ENCODE peak calls at places on chromosomes 2 and 18, in six cellular contexts. C is lung, J is IMR-90, B is adrenal gland, V is tibial artery, P is stomach. F is an unnamed sample. For H3K27me3, the result is how much of the 10 kb centered on the place peaks cover.

GRCh38 chr2:201070966-201071304 is 536 bp downstream of the HYCC2 start:
- DNase-seq in C (no peak), J (no peak), B (no peak), V (no peak), P (no peak), F (peak)

GRCh38 chr18:2893676-2894075 is 46.9 kb downstream of the EMILIN2 start:
- DNase-seq in C (no peak), J (no peak), B (no peak), V (no peak), P (no peak), F (no peak)

GRCh38 chr2:229408356-229408755 is 137.3 kb upstream of the PID1 start:
- DNase-seq in C (peak), J (peak), B (peak), V (peak), P (peak), F (peak)

GRCh38 chr2:189860161-189860560 is 75.9 kb downstream of the PMS1 start:
- DNase-seq in C (no peak), J (peak), B (no peak), V (no peak), P (no peak), F (no peak)

GRCh38 chr2:63699549-63699839 is 110.7 kb downstream of the MDH1 start:
- DNase-seq in C (no peak), J (peak), B (no peak), V (no peak), P (no peak), F (peak)

GRCh38 chr2:83017366-83018090 is 1441.6 kb downstream of the SUCLG1 start:
- DNase-seq in C (no peak), J (no peak), B (no peak), V (no peak), P (no peak), F (no peak)

GRCh38 chr18:35729971-35730668 is 148.6 kb downstream of the GALNT1 start:
- DNase-seq in C (no peak), J (no peak), B (no peak), V (no peak), P (no peak), F (no peak)

GRCh38 chr2:218822622-218823021 is 9.0 kb downstream of the PRKAG3 start:
- DNase-seq in C (no peak), J (no peak), B (no peak), V (no peak), P (no peak), F (no peak)

GRCh38 chr2:28193552-28194383 is 198.9 kb upstream of the FOSL2 start:
- DNase-seq in C (no peak), J (peak), B (no peak), V (no peak), P (no peak), F (peak)

GRCh38 chr2:14616342-14616741 is 16.2 kb upstream of the LRATD1 start:
- DNase-seq in C (no peak), J (no peak), B (peak), V (no peak), P (no peak), F (no peak)

GRCh38 chr2:222982010-222982908 is 69.7 kb upstream of the KCNE4 start:
- DNase-seq in C (no peak), J (peak), B (peak), V (peak), P (peak), F (peak)

GRCh38 chr2:105140237-105140568 is 101.3 kb upstream of the GPR45 start:
- DNase-seq in C (no peak), J (no peak), B (no peak), V (no peak), P (no peak), F (no peak)

GRCh38 chr2:118224888-118225264 is 136.6 kb downstream of the INSIG2 start:
- DNase-seq in C (no peak), J (no peak), B (no peak), V (no peak), P (no peak), F (no peak)

GRCh38 chr18:78713064-78713463 is 266.6 kb upstream of the SALL3 start:
- DNase-seq in C (no peak), J (no peak), B (no peak), V (no peak), P (no peak), F (no peak)

GRCh38 chr2:154978244-154978643 is 279.7 kb downstream of the KCNJ3 start:
- DNase-seq in C (no peak), J (no peak), B (no peak), V (no peak), P (no peak), F (peak)

GRCh38 chr2:111618577-111618930 is 265.4 kb downstream of the ANAPC1 start:
- DNase-seq in C (no peak), J (no peak), B (no peak), V (no peak), P (no peak), F (no peak)

GRCh38 chr2:232487385-232488096 is at the start of gene ECEL1:
- DNase-seq in C (no peak), J (no peak), B (no peak), V (no peak), P (no peak), F (no peak)

GRCh38 chr2:100789361-100789760 is 30.6 kb upstream of the NPAS2 start:
- DNase-seq in C (no peak), J (no peak), B (no peak), V (no peak), P (no peak), F (no peak)

GRCh38 chr2:31992025-31992566 is 18.7 kb downstream of the MEMO1 start:
- DNase-seq in C (no peak), J (no peak), B (no peak), V (no peak), P (no peak), F (no peak)

GRCh38 chr18:24446953-24447537 is 13.4 kb upstream of the HRH4 start:
- DNase-seq in C (no peak), J (no peak), B (no peak), V (no peak), P (no peak), F (peak)

GRCh38 chr18:46471809-46472498 is 185.1 kb downstream of the LOXHD1 start:
- DNase-seq in C (no peak), J (no peak), B (no peak), V (no peak), P (no peak), F (no peak)

GRCh38 chr18:46478796-46479195 is 178.2 kb downstream of the LOXHD1 start:
- DNase-seq in C (no peak), J (no peak), B (no peak), V (no peak), P (no peak), F (peak)

GRCh38 chr18:46477425-46478011 is 179.5 kb downstream of the LOXHD1 start:
- DNase-seq in C (no peak), J (no peak), B (no peak), V (no peak), P (no peak), F (no peak)

GRCh38 chr18:46474487-46475366 is 182.3 kb downstream of the LOXHD1 start:
- DNase-seq in C (no peak), J (no peak), B (no peak), V (no peak), P (no peak), F (no peak)

GRCh38 chr18:46475367-46475752 is 181.7 kb downstream of the LOXHD1 start:
- DNase-seq in C (no peak), J (no peak), B (no peak), V (no peak), P (no peak), F (no peak)
- H3K27me3 ChIP-seq in C (under half), J (under half), B (under half), V (under half), P (under half), F (under half)

GRCh38 chr2:56806924-56807323 is 623.1 kb downstream of the CCDC85A start:
- DNase-seq in C (no peak), J (no peak), B (no peak), V (no peak), P (no peak), F (peak)

GRCh38 chr2:56812432-56812831 is 628.6 kb downstream of the CCDC85A start:
- DNase-seq in C (no peak), J (no peak), B (no peak), V (no peak), P (no peak), F (peak)

GRCh38 chr2:56813490-56813889 is 629.7 kb downstream of the CCDC85A start:
- DNase-seq in C (no peak), J (no peak), B (no peak), V (no peak), P (no peak), F (no peak)

GRCh38 chr2:56807861-56808260 is 624.1 kb downstream of the CCDC85A start:
- DNase-seq in C (no peak), J (no peak), B (no peak), V (no peak), P (no peak), F (no peak)

GRCh38 chr2:56811401-56811800 is 627.6 kb downstream of the CCDC85A start:
- DNase-seq in C (no peak), J (no peak), B (no peak), V (no peak), P (no peak), F (no peak)
- H3K27ac ChIP-seq in C (no peak), J (no peak), B (no peak), V (no peak), P (no peak), F (no peak)

DNA sequence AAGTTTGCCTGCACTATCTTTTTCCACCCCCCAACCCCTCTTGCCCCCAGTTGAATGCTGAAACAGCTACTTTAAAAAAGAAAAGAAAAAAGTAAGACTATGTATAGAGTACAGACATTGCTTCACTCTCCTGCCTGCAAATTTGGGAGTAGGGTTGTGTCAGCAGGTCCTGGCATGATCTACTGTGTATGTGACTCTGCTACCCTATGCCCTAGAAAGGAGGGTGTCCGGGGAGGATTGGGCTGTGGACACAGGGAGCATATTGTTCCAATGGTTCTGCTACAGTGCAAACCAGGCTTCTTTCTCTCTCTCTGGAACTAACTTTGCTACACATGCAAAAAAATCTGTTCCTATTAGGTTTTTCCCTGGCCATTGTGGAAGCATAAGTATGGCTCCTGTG is 9.9 kb upstream of the ZEB2 start:
- DNase-seq in C (no peak), J (no peak), B (no peak), V (peak), P (no peak), F (peak)
- H3K27me3 ChIP-seq in C (under half), J (under half), B (under half), V (under half), P (under half), F (under half)

DNA sequence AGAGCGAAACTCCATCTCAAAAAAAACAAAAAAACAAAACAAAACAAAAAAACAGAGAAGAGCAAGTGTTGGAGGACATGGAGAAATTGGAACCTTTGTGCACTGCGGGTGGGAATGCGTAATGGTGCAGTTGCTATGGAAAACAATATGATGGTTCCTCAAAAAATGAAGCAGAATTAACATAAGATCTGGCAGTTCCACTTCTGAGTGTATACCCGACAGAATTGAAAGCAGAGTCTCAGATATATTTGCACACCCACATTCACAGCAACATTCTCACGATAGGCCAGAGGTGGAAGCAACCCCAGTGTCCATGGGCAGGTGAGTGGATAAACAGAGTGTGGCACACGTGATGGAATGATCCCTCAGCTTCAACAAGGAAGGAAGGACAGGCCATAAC is 10.9 kb upstream of the RALB start:
- DNase-seq in C (no peak), J (no peak), B (no peak), V (no peak), P (no peak), F (no peak)
- H3K27ac ChIP-seq in C (no peak), J (no peak), B (no peak), V (no peak), P (no peak), F (no peak)

F was measured in PC-3.